ENCODE peak calls at places on chromosomes 7 and 10, in eight cellular contexts. B is body of pancreas, P is HCT116, Z is sigmoid colon, L is heart left ventricle, W is testis, U is right lobe of liver, T is transverse colon. O is an unnamed sample.

GRCh38 chr10:80283119-80283518 is 6.3 kb downstream of the MAT1A start:
- DNase-seq in P (no peak), W (no peak), B (no peak), U (no peak), Z (no peak), L (no peak), T (no peak), O (no peak)

GRCh38 chr7:2719007-2719406 is 31.0 kb downstream of the AMZ1 start:
- DNase-seq in L (no peak), U (no peak), T (no peak), W (no peak), B (no peak), P (no peak), Z (no peak), O (peak; percentile 83)

GRCh38 chr7:100438172-100438571 is 1.9 kb upstream of the PPP1R35 start:
- DNase-seq in W (no peak), L (no peak), U (no peak), T (no peak), B (no peak), Z (no peak), P (no peak), O (no peak)

GRCh38 chr7:112068967-112069366 is 137.2 kb downstream of the DOCK4 start:
- DNase-seq in U (no peak), T (no peak), B (no peak), P (no peak), W (no peak), Z (no peak), L (no peak), O (no peak)

GRCh38 chr7:135859548-135859947 is 110.9 kb upstream of the FAM180A start:
- DNase-seq in T (no peak), L (no peak), W (no peak), Z (no peak), B (no peak), P (no peak), U (no peak), O (no peak)

GRCh38 chr7:887488-887820 is 11.1 kb downstream of the GET4 start:
- DNase-seq in T (no peak), Z (peak; percentile 49), P (no peak), W (no peak), B (no peak), U (no peak), L (peak; percentile 25), O (no peak)

GRCh38 chr7:803243-803635 is 29.0 kb upstream of the SUN1 start:
- DNase-seq in L (no peak), P (no peak), W (no peak), B (no peak), U (no peak), T (no peak), Z (no peak), O (peak; percentile 19)

GRCh38 chr10:97939446-97939990 is 89.9 kb downstream of the GOLGA7B start:
- DNase-seq in W (no peak), Z (no peak), L (no peak), U (no peak), B (no peak), T (no peak), P (no peak), O (no peak)

GRCh38 chr7:45402480-45403218 is 171.5 kb upstream of the ADCY1 start:
- DNase-seq in T (no peak), W (no peak), B (peak; percentile 21), P (no peak), U (no peak), Z (no peak), L (no peak), O (no peak)

GRCh38 chr7:22681852-22682657 is 44.9 kb upstream of the IL6 start:
- DNase-seq in L (no peak), Z (no peak), P (no peak), B (no peak), U (no peak), W (no peak), T (no peak), O (no peak)

GRCh38 chr10:70811881-70812280 is 3.9 kb upstream of the SGPL1 start:
- DNase-seq in B (no peak), P (no peak), U (no peak), T (no peak), Z (no peak), L (no peak), W (no peak), O (no peak)

GRCh38 chr10:70816220-70816894 is 609 bp downstream of the SGPL1 start:
- DNase-seq in L (peak; percentile 69), B (peak; percentile 83), P (peak; percentile 77), T (peak; percentile 68), U (peak; percentile 88), Z (peak; percentile 86), W (peak; percentile 74), O (peak; percentile 87)

GRCh38 chr10:70814126-70814525 is 1.6 kb upstream of the SGPL1 start:
- DNase-seq in U (no peak), B (no peak), W (no peak), T (no peak), P (no peak), Z (no peak), L (no peak), O (no peak)

GRCh38 chr10:70812814-70813213 is 2.9 kb upstream of the SGPL1 start:
- DNase-seq in Z (no peak), B (no peak), L (no peak), U (no peak), P (no peak), W (no peak), T (no peak), O (no peak)

GRCh38 chr10:70815504-70816219 is at the start of gene SGPL1:
- DNase-seq in U (peak; percentile 85), W (peak; percentile 92), Z (peak; percentile 91), T (peak; percentile 90), P (peak; percentile 55), L (peak; percentile 81), B (peak; percentile 86), O (peak; percentile 93)
- TF ChIP-seq POLR2A in U (peak; percentile 65), W (no peak), Z (no peak), T (peak; percentile 52), P (peak; percentile 27), L (no peak), B (peak; percentile 67), O (peak; percentile 66)

GRCh38 chr7:129495987-129496386 is 6.3 kb upstream of the SMKR1 start:
- DNase-seq in W (no peak), Z (no peak), P (no peak), L (no peak), T (no peak), U (no peak), B (no peak), O (no peak)

GRCh38 chr7:129493555-129493954 is 8.8 kb upstream of the SMKR1 start:
- DNase-seq in T (no peak), B (no peak), L (no peak), W (no peak), P (no peak), Z (no peak), U (no peak), O (no peak)

GRCh38 chr7:129494041-129494440 is 8.3 kb upstream of the SMKR1 start:
- DNase-seq in Z (no peak), T (no peak), W (no peak), U (no peak), P (no peak), B (no peak), L (no peak), O (no peak)

GRCh38 chr7:129489491-129489890 is 12.8 kb upstream of the SMKR1 start:
- DNase-seq in L (no peak), P (no peak), W (no peak), U (no peak), Z (no peak), B (no peak), T (no peak), O (no peak)

DNA sequence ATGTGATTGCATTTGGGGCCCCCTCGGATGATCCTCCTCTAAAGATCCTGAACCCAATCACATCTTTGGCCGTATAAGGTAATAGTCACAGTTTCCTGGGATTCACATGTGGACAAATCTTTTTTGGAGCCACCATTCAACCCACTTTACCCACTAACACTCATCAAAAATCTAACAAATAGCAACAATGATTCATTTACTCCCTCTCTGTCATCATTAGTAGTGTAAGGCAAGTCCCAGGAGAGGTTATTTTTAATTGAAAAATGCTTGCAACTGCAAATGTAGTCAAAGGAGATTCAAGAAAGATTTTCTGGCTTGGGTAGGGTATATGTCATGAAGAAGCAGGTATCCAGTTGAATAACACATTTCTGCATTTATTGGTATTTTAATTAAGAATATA is 9.9 kb upstream of the SMKR1 start:
- DNase-seq in L (no peak), U (no peak), B (no peak), T (no peak), P (no peak), Z (no peak), W (no peak), O (no peak)
- TF ChIP-seq POLR2A in L (no peak), U (no peak), B (no peak), T (no peak), P (no peak), Z (no peak), W (no peak), O (no peak)

GRCh38 chr7:26181474-26182227 is 18.9 kb downstream of the HNRNPA2B1 start:
- DNase-seq in W (no peak), L (no peak), P (no peak), U (no peak), B (no peak), Z (no peak), T (no peak), O (no peak)

GRCh38 chr7:26180792-26181198 is 19.8 kb downstream of the HNRNPA2B1 start:
- DNase-seq in Z (no peak), P (no peak), L (no peak), U (no peak), T (no peak), B (peak; percentile 78), W (no peak), O (no peak)

GRCh38 chr7:26178272-26178960 is 22.1 kb downstream of the HNRNPA2B1 start:
- DNase-seq in B (no peak), Z (no peak), T (no peak), W (no peak), L (no peak), U (no peak), P (no peak), O (no peak)

GRCh38 chr7:26179422-26179821 is 21.1 kb downstream of the HNRNPA2B1 start:
- DNase-seq in L (no peak), W (no peak), T (no peak), Z (no peak), B (no peak), U (no peak), P (no peak), O (no peak)

GRCh38 chr7:26179826-26180497 is 20.6 kb downstream of the HNRNPA2B1 start:
- DNase-seq in P (no peak), W (no peak), L (no peak), B (no peak), T (no peak), Z (no peak), U (no peak), O (no peak)
- TF ChIP-seq POLR2A in P (no peak), W (no peak), L (no peak), B (no peak), T (no peak), Z (no peak), U (no peak), O (no peak)

DNA sequence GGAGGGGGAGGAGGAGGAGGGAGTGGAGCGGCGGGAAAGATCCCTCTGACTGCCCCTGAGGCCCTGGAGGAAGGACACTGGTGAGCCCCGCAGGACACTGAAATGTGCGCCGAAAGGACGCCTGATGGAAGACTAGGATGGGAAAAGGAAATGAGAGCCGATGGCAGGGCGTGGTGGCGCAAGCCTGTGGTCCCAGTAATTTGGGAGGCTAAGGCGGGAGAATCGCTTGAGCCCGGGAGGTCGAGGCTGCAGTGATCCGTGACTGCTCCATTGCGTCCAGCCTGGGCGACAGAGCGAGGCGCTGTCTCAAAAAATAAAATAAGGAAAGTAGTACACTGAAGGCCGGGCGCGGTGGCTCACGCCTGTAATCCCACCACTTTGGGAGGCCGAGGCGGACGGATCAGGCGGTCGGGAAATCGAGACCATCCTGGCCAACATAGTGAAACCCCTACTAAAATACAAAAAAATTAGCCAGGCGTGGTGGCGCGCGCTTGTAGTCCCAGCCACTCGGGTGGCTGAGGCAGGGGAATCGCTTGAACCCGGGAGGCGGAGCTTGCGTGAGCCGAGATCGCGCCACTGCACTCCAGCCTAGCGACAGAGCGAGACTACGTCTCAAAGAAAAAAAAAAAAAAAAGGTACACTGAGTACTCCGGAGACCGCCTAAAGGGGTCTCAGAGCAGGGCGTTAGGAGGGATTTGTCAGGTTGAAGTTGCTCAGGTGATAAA is 561 bp upstream of the HNRNPF start:
- DNase-seq in P (no peak), B (peak; percentile 58), T (peak; percentile 69), U (peak; percentile 65), Z (peak; percentile 73), L (peak; percentile 56), W (peak; percentile 43), O (peak; percentile 59)
- TF ChIP-seq POLR2A in P (peak; percentile 60), B (no peak), T (peak; percentile 68), U (no peak), Z (no peak), L (no peak), W (no peak), O (peak; percentile 44)

O was measured in A549.